ENCODE peak calls at places on chromosomes 5 and 9, in seven cellular contexts. B is fibroblast of villous mesenchyme; Y is activated naive CD8-positive, alpha-beta T cell treated with anti-CD3 and anti-CD28 coated beads, Interleukin-2, amount 50 U/mL, for 24 hours; A is HFFc6; Q is stromal cell of bone marrow; C is COLO829; J is NB4. Z is an unnamed sample.
A peak's percentile ranks its signal among the peaks of the same experiment; 100 is the strongest.

GRCh38 chr9:121784706-121785426 is 133.4 kb downstream of the DAB2IP start:
- DNase-seq in B (no peak), Q (no peak), C (no peak), J (peak; percentile 22), A (no peak), Y (no peak), Z (no peak)

GRCh38 chr5:135829681-135830383 is 4.6 kb upstream of the SLC25A48 start:
- DNase-seq in Y (peak; percentile 63), J (peak; percentile 62), Q (peak; percentile 28), C (peak; percentile 76), A (peak; percentile 41), B (peak; percentile 50), Z (peak; percentile 33)

GRCh38 chr9:80504525-80505235 is 932.9 kb downstream of the TLE4 start:
- DNase-seq in B (peak; percentile 7), J (no peak), Y (no peak), A (no peak), C (no peak), Q (no peak), Z (no peak)

GRCh38 chr5:177494356-177495195 is 2.8 kb downstream of the PDLIM7 start:
- DNase-seq in Y (peak; percentile 59), A (peak; percentile 87), J (peak; percentile 95), B (peak; percentile 91), Q (peak; percentile 70), C (no peak), Z (peak; percentile 31)

GRCh38 chr5:114296191-114296590 is 65.7 kb upstream of the KCNN2 start:
- DNase-seq in C (no peak), Y (no peak), Q (no peak), J (no peak), A (peak; percentile 47), B (peak; percentile 65), Z (no peak)

GRCh38 chr9:110116543-110116885 is 91.4 kb downstream of the C9orf152 start:
- DNase-seq in A (peak; percentile 91), C (no peak), Q (peak; percentile 89), Y (no peak), J (peak; percentile 16), B (peak; percentile 99), Z (peak; percentile 67)

GRCh38 chr5:43312076-43312620 is 1.1 kb downstream of the HMGCS1 start:
- DNase-seq in B (no peak), C (no peak), A (no peak), Y (no peak), Q (no peak), J (no peak), Z (no peak)

GRCh38 chr9:136544549-136545064 is 1.2 kb downstream of the NOTCH1 start:
- DNase-seq in B (peak; percentile 39), Q (no peak), A (no peak), J (peak; percentile 38), C (no peak), Y (peak; percentile 75), Z (peak; percentile 22)

GRCh38 chr5:28750236-28750635 is 1711.8 kb upstream of the CDH9 start:
- DNase-seq in J (no peak), A (no peak), Q (peak; percentile 3), B (no peak), C (no peak), Y (no peak), Z (no peak)